ENCODE peak calls at places on chromosomes 3 and 15, in seven cellular contexts. One of them, this sample, is unnamed.
A peak's percentile ranks its signal among the peaks of the same experiment; 100 is the strongest.

GRCh38 chr3:195612075-195612800 is 28.5 kb upstream of the APOD start:
- DNase-seq in tibial artery: peak; percentile 51
- DNase-seq in IMR-90: no peak
- DNase-seq in fibroblast of mammary gland: no peak
- DNase-seq in T follicular helper cell: no peak
- DNase-seq in Calu3: no peak
- DNase-seq in GM23338: peak; percentile 9
- DNase-seq in this sample: no peak

GRCh38 chr3:53718462-53718861 is 127.8 kb downstream of the CHDH start:
- DNase-seq in tibial artery: no peak
- DNase-seq in IMR-90: no peak
- DNase-seq in fibroblast of mammary gland: no peak
- DNase-seq in T follicular helper cell: no peak
- DNase-seq in Calu3: no peak
- DNase-seq in GM23338: peak; percentile 42
- DNase-seq in this sample: no peak

GRCh38 chr15:73366766-73367623 is 1.8 kb downstream of the HCN4 start:
- DNase-seq in tibial artery: no peak
- DNase-seq in IMR-90: no peak
- DNase-seq in fibroblast of mammary gland: no peak
- DNase-seq in T follicular helper cell: no peak
- DNase-seq in Calu3: no peak
- DNase-seq in GM23338: peak; percentile 65
- DNase-seq in this sample: no peak

GRCh38 chr15:57373251-57373881 is 2.9 kb upstream of the CGNL1 start:
- DNase-seq in tibial artery: no peak
- DNase-seq in IMR-90: no peak
- DNase-seq in fibroblast of mammary gland: no peak
- DNase-seq in T follicular helper cell: no peak
- DNase-seq in Calu3: no peak
- DNase-seq in GM23338: no peak
- DNase-seq in this sample: no peak

GRCh38 chr15:99165020-99165790 is 60.3 kb downstream of the SYNM start:
- DNase-seq in tibial artery: no peak
- DNase-seq in IMR-90: no peak
- DNase-seq in fibroblast of mammary gland: no peak
- DNase-seq in T follicular helper cell: no peak
- DNase-seq in Calu3: no peak
- DNase-seq in GM23338: no peak
- DNase-seq in this sample: no peak

GRCh38 chr3:148318240-148318639 is 379.5 kb upstream of the AGTR1 start:
- DNase-seq in tibial artery: no peak
- DNase-seq in IMR-90: no peak
- DNase-seq in fibroblast of mammary gland: peak; percentile 44
- DNase-seq in T follicular helper cell: no peak
- DNase-seq in Calu3: no peak
- DNase-seq in GM23338: no peak
- DNase-seq in this sample: no peak

GRCh38 chr3:178112134-178112533 is 424.1 kb upstream of the KCNMB2 start:
- DNase-seq in tibial artery: no peak
- DNase-seq in IMR-90: no peak
- DNase-seq in fibroblast of mammary gland: no peak
- DNase-seq in T follicular helper cell: no peak
- DNase-seq in Calu3: no peak
- DNase-seq in GM23338: peak; percentile 31
- DNase-seq in this sample: no peak

GRCh38 chr3:46135475-46135874 is 72.6 kb downstream of the CCR1 start:
- DNase-seq in tibial artery: peak; percentile 33
- DNase-seq in IMR-90: no peak
- DNase-seq in fibroblast of mammary gland: no peak
- DNase-seq in T follicular helper cell: no peak
- DNase-seq in Calu3: no peak
- DNase-seq in GM23338: no peak
- DNase-seq in this sample: no peak

GRCh38 chr15:70092462-70092850 is 5.3 kb downstream of the TLE3 start:
- DNase-seq in tibial artery: no peak
- DNase-seq in IMR-90: peak; percentile 69
- DNase-seq in fibroblast of mammary gland: no peak
- DNase-seq in T follicular helper cell: no peak
- DNase-seq in Calu3: no peak
- DNase-seq in GM23338: no peak
- DNase-seq in this sample: no peak

GRCh38 chr15:59457103-59457502 is 19.1 kb downstream of the FAM81A start:
- DNase-seq in tibial artery: no peak
- DNase-seq in IMR-90: no peak
- DNase-seq in fibroblast of mammary gland: no peak
- DNase-seq in T follicular helper cell: no peak
- DNase-seq in Calu3: no peak
- DNase-seq in GM23338: no peak
- DNase-seq in this sample: no peak

GRCh38 chr3:11238880-11239279 is 33.3 kb upstream of the ATG7 start:
- DNase-seq in tibial artery: no peak
- DNase-seq in IMR-90: peak; percentile 95
- DNase-seq in fibroblast of mammary gland: peak; percentile 93
- DNase-seq in T follicular helper cell: no peak
- DNase-seq in Calu3: no peak
- DNase-seq in GM23338: no peak
- DNase-seq in this sample: no peak